ENCODE peak calls at places on chromosomes 1 and 21, in nine cellular contexts. I is right lobe of liver, Z is A549, Y is IMR-90, R is transverse colon, X is esophagus squamous epithelium, U is H1, T is prostate gland, P is lower leg skin. A is an unnamed sample.

GRCh38 chr1:228346731-228347130 is 59.9 kb downstream of the TRIM11 start:
- DNase-seq in I (peak), Z (no peak), Y (no peak), R (peak), X (no peak), U (no peak), T (no peak), P (no peak), A (no peak)

GRCh38 chr1:46806196-46807020 is 7.6 kb downstream of the CYP4B1 start:
- DNase-seq in I (no peak), Z (no peak), Y (no peak), R (no peak), X (no peak), U (no peak), T (peak), P (peak), A (peak)

GRCh38 chr1:106755682-106756406 is 300.6 kb upstream of the PRMT6 start:
- DNase-seq in I (no peak), Z (no peak), Y (peak), R (no peak), X (no peak), U (no peak), T (no peak), P (no peak), A (no peak)

GRCh38 chr1:24995121-24995520 is 65.0 kb upstream of the RUNX3 start:
- DNase-seq in I (peak), Z (no peak), Y (no peak), R (no peak), X (no peak), U (no peak), T (no peak), P (no peak), A (no peak)

GRCh38 chr1:63662056-63662836 is 69.0 kb downstream of the PGM1 start:
- DNase-seq in I (no peak), Z (peak), Y (peak), R (no peak), X (no peak), U (no peak), T (no peak), P (peak), A (peak)

GRCh38 chr1:4599951-4600481 is 54.4 kb upstream of the AJAP1 start:
- DNase-seq in I (no peak), Z (no peak), Y (no peak), R (no peak), X (no peak), U (no peak), T (no peak), P (no peak), A (no peak)

GRCh38 chr1:26083246-26083645 is 15.8 kb upstream of the TRIM63 start:
- DNase-seq in I (no peak), Z (peak), Y (peak), R (no peak), X (no peak), U (no peak), T (no peak), P (no peak), A (no peak)

GRCh38 chr1:63980706-63981407 is 207.0 kb downstream of the ROR1 start:
- DNase-seq in I (no peak), Z (no peak), Y (no peak), R (no peak), X (no peak), U (no peak), T (peak), P (peak), A (peak)

GRCh38 chr1:229203030-229203751 is 67.7 kb upstream of the RAB4A start:
- DNase-seq in I (no peak), Z (peak), Y (peak), R (no peak), X (no peak), U (peak), T (no peak), P (peak), A (no peak)

GRCh38 chr21:14403681-14404318 is 20.9 kb upstream of the HSPA13 start:
- DNase-seq in I (no peak), Z (peak), Y (peak), R (no peak), X (no peak), U (no peak), T (no peak), P (no peak), A (no peak)

GRCh38 chr1:77416692-77417450 is 135.1 kb downstream of the AK5 start:
- DNase-seq in I (no peak), Z (peak), Y (peak), R (no peak), X (no peak), U (peak), T (no peak), P (no peak), A (no peak)

GRCh38 chr1:68973459-68974244 is 476.8 kb upstream of the DEPDC1 start:
- DNase-seq in I (no peak), Z (no peak), Y (peak), R (no peak), X (no peak), U (no peak), T (no peak), P (no peak), A (no peak)

GRCh38 chr1:192140382-192140781 is 17.9 kb upstream of the RGS18 start:
- DNase-seq in I (no peak), Z (no peak), Y (peak), R (no peak), X (no peak), U (no peak), T (no peak), P (no peak), A (no peak)

GRCh38 chr1:31127266-31127665 is 61.7 kb upstream of the PUM1 start:
- DNase-seq in I (no peak), Z (no peak), Y (peak), R (no peak), X (no peak), U (no peak), T (no peak), P (no peak), A (no peak)

GRCh38 chr1:20366766-20367602 is 76.3 kb downstream of the VWA5B1 start:
- DNase-seq in I (peak), Z (peak), Y (peak), R (peak), X (no peak), U (peak), T (no peak), P (no peak), A (no peak)

GRCh38 chr1:19310720-19311502 is 1.0 kb downstream of the AKR7A2 start:
- DNase-seq in I (no peak), Z (no peak), Y (peak), R (peak), X (no peak), U (no peak), T (no peak), P (no peak), A (no peak)

GRCh38 chr1:20199410-20199809 is 13.1 kb upstream of the PLA2G2C start:
- DNase-seq in I (no peak), Z (no peak), Y (no peak), R (peak), X (no peak), U (no peak), T (no peak), P (no peak), A (no peak)

GRCh38 chr1:87171199-87171598 is 157.5 kb upstream of the LMO4 start:
- DNase-seq in I (no peak), Z (no peak), Y (no peak), R (no peak), X (no peak), U (no peak), T (no peak), P (no peak), A (no peak)

GRCh38 chr21:42939581-42940413 is 14.4 kb upstream of the ERVH48-1 start:
- DNase-seq in I (no peak), Z (peak), Y (peak), R (peak), X (no peak), U (no peak), T (peak), P (peak), A (peak)

GRCh38 chr1:42214447-42214871 is 49.9 kb upstream of the GUCA2A start:
- DNase-seq in I (no peak), Z (peak), Y (peak), R (peak), X (no peak), U (no peak), T (peak), P (no peak), A (no peak)

GRCh38 chr1:229844675-229845074 is 218.6 kb downstream of the URB2 start:
- DNase-seq in I (no peak), Z (no peak), Y (no peak), R (peak), X (no peak), U (no peak), T (peak), P (peak), A (no peak)

DNA sequence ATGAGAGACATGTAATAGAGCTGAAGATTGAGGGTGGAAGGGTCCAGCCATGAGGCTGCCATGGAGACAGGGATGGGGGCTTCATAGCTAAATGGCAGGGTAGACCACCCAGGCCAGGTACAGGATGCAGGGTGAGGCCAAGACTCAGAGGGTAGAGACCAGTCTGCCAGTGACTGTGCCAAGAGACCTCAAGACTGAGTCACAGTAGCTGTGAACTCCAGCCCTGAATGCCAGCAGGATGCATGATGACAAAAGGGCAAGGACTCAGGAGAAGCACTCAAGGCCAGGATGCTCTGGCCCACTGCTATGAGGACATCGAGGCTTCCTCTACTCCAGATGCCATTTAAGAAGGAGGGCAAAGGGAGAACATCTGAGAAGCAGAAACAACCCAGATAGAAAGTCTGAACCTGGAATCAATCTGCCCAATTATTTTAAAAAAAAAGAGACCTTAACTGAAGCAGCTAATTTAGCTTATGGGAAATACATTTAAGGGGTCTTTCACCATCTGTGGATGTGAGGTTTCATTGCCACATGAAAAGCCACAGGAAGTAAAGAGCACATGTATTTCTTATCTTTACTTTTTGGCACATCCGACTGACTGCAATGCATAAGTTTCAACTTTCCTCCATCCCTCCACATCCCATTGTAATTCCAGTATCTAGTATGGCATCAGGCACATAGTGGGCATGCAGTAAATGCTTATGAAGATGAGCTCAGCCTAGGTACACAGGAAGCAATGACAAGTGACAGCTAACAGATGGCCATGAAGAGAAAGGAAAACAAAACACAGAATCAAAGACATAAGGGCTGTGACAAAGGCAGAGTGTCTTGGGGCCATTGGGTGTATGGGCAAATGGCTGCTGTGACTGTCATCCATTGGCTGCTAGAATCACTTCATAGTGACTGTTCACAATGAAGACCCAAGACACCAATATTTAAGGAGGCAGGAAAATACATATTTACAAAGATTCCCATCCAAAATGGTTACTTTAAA is 40.2 kb downstream of the SUSD4 start:
- DNase-seq in I (no peak), Z (no peak), Y (no peak), R (no peak), X (no peak), U (no peak), T (no peak), P (no peak), A (no peak)
- H3K4me3 ChIP-seq in I (no peak), Z (no peak), Y (no peak), R (no peak), X (no peak), U (no peak), T (no peak), P (no peak), A (no peak)

DNA sequence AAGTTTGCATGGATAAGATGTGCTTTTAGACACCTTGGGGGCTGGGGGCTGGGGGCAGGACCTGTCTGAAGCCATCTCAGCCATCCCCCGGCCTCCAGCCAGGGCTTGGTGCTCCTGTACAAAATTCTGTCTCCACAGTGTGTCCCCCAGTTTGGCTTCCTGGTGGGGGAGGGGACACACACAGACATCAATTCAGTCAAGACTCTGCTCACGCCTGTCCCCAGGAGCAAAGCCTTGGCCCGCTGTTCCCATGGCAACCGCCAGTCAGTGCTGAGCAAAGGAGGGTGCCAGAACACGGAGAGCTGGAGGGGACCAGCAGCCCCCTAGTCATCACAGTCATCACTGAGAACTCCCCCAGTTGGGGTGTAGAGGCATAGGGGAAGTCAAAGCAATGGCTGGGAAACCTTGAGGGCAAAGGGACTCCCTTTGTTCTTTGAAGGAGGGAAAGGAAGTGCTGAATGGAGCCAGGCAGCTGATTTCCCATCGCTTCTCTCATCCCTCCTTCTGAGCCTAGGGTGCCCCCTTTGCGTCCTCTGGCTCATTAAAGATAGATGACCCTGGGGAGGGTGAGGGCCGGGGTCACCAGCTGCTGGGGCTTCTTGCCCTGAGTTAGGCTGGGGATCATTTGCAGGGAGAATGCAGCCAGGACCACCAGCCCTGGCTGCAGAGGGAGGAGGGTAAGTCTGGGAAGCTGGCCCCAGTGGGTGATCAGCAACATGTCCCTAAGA is 134.9 kb upstream of the IPO9 start:
- DNase-seq in I (no peak), Z (no peak), Y (no peak), R (no peak), X (no peak), U (no peak), T (no peak), P (no peak), A (no peak)
- TF ChIP-seq POLR2A in I (no peak), Z (no peak), Y (no peak), R (no peak), X (no peak), U (no peak), T (no peak), P (no peak), A (no peak)

DNA sequence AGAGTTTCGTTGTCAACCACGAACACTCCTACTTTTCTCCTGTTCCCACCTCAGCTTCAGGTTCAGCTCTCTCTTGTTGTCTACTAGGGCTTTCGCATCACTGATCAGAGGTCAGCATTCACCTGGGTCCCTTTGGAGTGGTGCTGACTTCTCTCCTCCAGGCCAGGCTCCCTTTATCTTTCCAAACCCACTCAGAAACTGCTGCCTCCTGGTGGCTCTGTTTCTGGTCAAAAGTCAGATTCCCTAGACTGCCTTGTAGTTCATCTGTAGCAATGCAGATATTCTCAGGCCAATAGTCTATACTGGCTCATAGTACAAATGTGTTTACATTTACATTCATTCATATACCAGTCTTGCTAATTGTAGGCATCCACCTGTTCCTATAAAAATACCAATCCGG is 6.4 kb upstream of the ERI3 start:
- DNase-seq in I (no peak), Z (peak), Y (no peak), R (no peak), X (no peak), U (no peak), T (no peak), P (no peak), A (no peak)
- TF ChIP-seq CTCF in I (peak), Z (no peak), Y (peak), R (no peak), X (no peak), U (peak), T (no peak), P (no peak), A (no peak)

GRCh38 chr1:206534552-206534951 is 27.2 kb downstream of the RASSF5 start:
- DNase-seq in I (no peak), Z (no peak), Y (no peak), R (no peak), X (no peak), U (no peak), T (no peak), P (no peak), A (no peak)

GRCh38 chr1:206538901-206539655 is 31.7 kb downstream of the RASSF5 start:
- DNase-seq in I (no peak), Z (no peak), Y (no peak), R (no peak), X (no peak), U (no peak), T (no peak), P (no peak), A (no peak)

GRCh38 chr1:206538086-206538781 is 30.9 kb downstream of the RASSF5 start:
- DNase-seq in I (no peak), Z (no peak), Y (no peak), R (no peak), X (no peak), U (no peak), T (no peak), P (no peak), A (no peak)

GRCh38 chr1:206535853-206536188 is 28.5 kb downstream of the RASSF5 start:
- DNase-seq in I (no peak), Z (no peak), Y (no peak), R (peak), X (no peak), U (no peak), T (peak), P (no peak), A (peak)

DNA sequence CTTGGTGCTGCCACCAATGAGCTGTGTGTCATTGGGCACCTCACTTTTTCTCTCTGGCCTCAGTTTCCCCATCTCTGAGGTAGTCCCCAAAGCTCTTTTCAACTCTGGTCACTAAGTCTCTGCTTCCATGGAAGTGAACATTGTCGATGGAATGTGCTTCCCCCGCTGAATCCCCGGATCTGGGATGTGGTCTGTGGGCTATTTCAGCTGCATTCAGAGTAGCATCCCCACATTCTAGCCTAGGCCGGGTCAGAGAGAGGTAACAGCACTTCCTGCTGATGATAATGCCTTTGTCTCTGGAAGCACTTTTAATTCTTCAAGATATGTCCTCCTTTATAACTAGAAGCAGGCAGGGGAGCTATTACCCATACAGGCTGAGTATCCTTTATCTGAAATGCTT is 29.8 kb downstream of the RASSF5 start:
- DNase-seq in I (no peak), Z (no peak), Y (peak), R (no peak), X (no peak), U (no peak), T (no peak), P (no peak), A (no peak)
- H3K4me3 ChIP-seq in I (no peak), Z (no peak), Y (no peak), R (no peak), X (no peak), U (no peak), T (no peak), P (no peak), A (no peak)

GRCh38 chr1:155207578-155208405 is at the start of gene THBS3:
- DNase-seq in I (no peak), Z (no peak), Y (peak), R (no peak), X (no peak), U (no peak), T (no peak), P (no peak), A (no peak)

GRCh38 chr1:155210304-155210703 is 1.8 kb downstream of the MTX1 start:
- DNase-seq in I (no peak), Z (no peak), Y (no peak), R (no peak), X (no peak), U (no peak), T (no peak), P (no peak), A (no peak)

GRCh38 chr1:155208406-155208655 is 164 bp upstream of the MTX1 start:
- DNase-seq in I (no peak), Z (no peak), Y (no peak), R (no peak), X (no peak), U (no peak), T (no peak), P (no peak), A (no peak)

GRCh38 chr1:155209373-155209721 is 852 bp downstream of the MTX1 start:
- DNase-seq in I (no peak), Z (no peak), Y (no peak), R (no peak), X (no peak), U (no peak), T (no peak), P (no peak), A (no peak)

DNA sequence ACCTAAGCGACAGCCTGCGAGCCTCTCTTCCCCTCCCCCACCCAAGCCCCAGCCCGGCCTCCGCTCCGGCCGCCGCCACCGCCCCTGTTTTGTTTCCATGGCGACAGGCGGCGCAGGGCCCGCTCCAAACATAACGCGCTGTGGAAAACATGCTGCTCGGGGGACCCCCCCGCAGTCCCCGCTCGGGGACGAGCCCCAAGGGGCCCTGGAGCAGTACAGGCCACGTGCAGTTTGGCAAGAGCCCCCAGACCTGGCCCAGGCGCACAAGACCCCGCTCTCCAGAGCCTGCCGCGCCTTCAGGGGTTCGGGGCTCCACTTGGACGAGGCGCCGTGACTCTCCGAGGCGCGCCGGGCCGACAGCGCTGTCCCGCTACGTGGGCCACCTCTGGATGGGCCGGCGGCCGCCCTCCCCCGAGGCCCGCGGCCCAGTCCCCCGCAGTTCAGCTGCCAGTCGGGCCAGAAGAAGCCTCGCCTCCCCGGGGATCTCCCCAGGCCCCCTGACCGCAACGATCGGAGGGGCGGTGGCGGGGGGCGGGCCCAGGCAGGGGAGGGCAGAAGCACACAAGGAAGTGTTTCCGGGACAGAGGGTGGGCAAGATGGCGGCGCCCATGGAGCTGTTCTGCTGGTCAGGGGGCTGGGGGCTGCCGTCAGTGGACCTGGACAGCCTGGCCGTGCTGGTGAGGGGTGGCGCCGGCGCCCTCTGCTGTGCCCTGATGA is at the start of gene MTX1:
- DNase-seq in I (peak), Z (peak), Y (peak), R (peak), X (peak), U (no peak), T (peak), P (peak), A (peak)
- TF ChIP-seq POLR2A in I (peak), Z (peak), Y (peak), R (peak), X (no peak), U (peak), T (peak), P (no peak), A (peak)

GRCh38 chr1:6601049-6601864 is 1.4 kb downstream of the KLHL21 start:
- DNase-seq in I (peak), Z (peak), Y (peak), R (peak), X (peak), U (no peak), T (peak), P (peak), A (peak)
- TF ChIP-seq CTCF in I (no peak), Z (no peak), Y (no peak), R (no peak), X (no peak), U (no peak), T (peak), P (no peak), A (no peak)